ENCODE peak calls at places on chromosomes 3 and 15, in seven cellular contexts. L, W, F, G, P, C and U are unnamed samples.

GRCh38 chr3:111352585-111352984 is 189.4 kb upstream of the CD96 start:
- DNase-seq in W (no peak), F (no peak), C (no peak), G (no peak), P (no peak), L (no peak), U (no peak)

GRCh38 chr3:50122071-50122470 is 33.1 kb upstream of the SEMA3F start:
- DNase-seq in F (peak), C (no peak), W (no peak), G (no peak), P (no peak), L (peak), U (no peak)

GRCh38 chr3:133940536-133940935 is 44.9 kb upstream of the RAB6B start:
- DNase-seq in P (no peak), F (no peak), W (no peak), L (peak), G (no peak), C (peak), U (no peak)

GRCh38 chr15:29403778-29404177 is 134.2 kb upstream of the NSMCE3 start:
- DNase-seq in F (no peak), W (no peak), L (no peak), G (no peak), C (no peak), P (no peak), U (no peak)

GRCh38 chr3:8548502-8549300 is 47.1 kb downstream of the LMCD1 start:
- DNase-seq in L (no peak), C (no peak), W (no peak), F (no peak), G (no peak), P (no peak), U (no peak)

GRCh38 chr3:62655319-62656063 is 219.7 kb downstream of the CADPS start:
- DNase-seq in G (no peak), P (no peak), C (no peak), F (no peak), L (no peak), W (no peak), U (no peak)

GRCh38 chr3:194740859-194741486 is 55.3 kb downstream of the FAM43A start:
- DNase-seq in P (no peak), C (no peak), F (peak), L (no peak), W (peak), G (no peak), U (peak)

GRCh38 chr15:97745481-97746071 is 214.9 kb upstream of the ARRDC4 start:
- DNase-seq in G (no peak), W (peak), P (peak), F (no peak), C (no peak), L (no peak), U (no peak)

GRCh38 chr3:142785996-142786395 is 62.2 kb downstream of the TRPC1 start:
- DNase-seq in L (no peak), G (no peak), F (no peak), C (no peak), P (no peak), W (no peak), U (no peak)